ENCODE peak calls at places on chromosome 13, in nine cellular contexts. M, J, K, Q, C, L, H, P and B are unnamed samples. For H3K4me1, the result is how much of the 10 kb centered on the place peaks cover.

GRCh38 chr13:82878536-82878935 is 1003.7 kb downstream of the SLITRK1 start:
- DNase-seq in M (no peak), J (no peak), K (no peak), Q (peak), C (no peak), L (no peak), H (no peak), P (no peak), B (no peak)

GRCh38 chr13:63636231-63636993 is 2220.8 kb upstream of the PCDH20 start:
- DNase-seq in M (no peak), J (no peak), K (no peak), Q (no peak), C (no peak), L (no peak), H (no peak), P (no peak), B (no peak)

GRCh38 chr13:41356788-41357187 is 45.7 kb downstream of the NAA16 start:
- DNase-seq in M (no peak), J (no peak), K (no peak), Q (no peak), C (no peak), L (no peak), H (peak), P (no peak), B (no peak)

GRCh38 chr13:40509876-40510275 is 156.6 kb downstream of the FOXO1 start:
- DNase-seq in M (no peak), J (no peak), K (no peak), Q (no peak), C (no peak), L (no peak), H (no peak), P (no peak), B (no peak)

GRCh38 chr13:87089391-87089790 is 581.8 kb upstream of the SLITRK5 start:
- DNase-seq in M (no peak), J (no peak), K (no peak), Q (peak), C (no peak), L (peak), H (no peak), P (no peak), B (no peak)

GRCh38 chr13:110758195-110758594 is 44.7 kb downstream of the ING1 start:
- DNase-seq in M (no peak), J (no peak), K (no peak), Q (peak), C (no peak), L (peak), H (no peak), P (no peak), B (peak)

GRCh38 chr13:76020421-76020955 is 384.4 kb downstream of the LMO7 start:
- DNase-seq in M (no peak), J (no peak), K (no peak), Q (no peak), C (no peak), L (no peak), H (no peak), P (no peak), B (no peak)

GRCh38 chr13:42073683-42074082 is 25.2 kb downstream of the DGKH start:
- DNase-seq in M (no peak), J (no peak), K (no peak), Q (no peak), C (no peak), L (no peak), H (no peak), P (no peak), B (no peak)

GRCh38 chr13:40568672-40569350 is 97.6 kb downstream of the FOXO1 start:
- DNase-seq in M (no peak), J (no peak), K (no peak), Q (peak), C (no peak), L (no peak), H (no peak), P (no peak), B (no peak)

GRCh38 chr13:42211704-42212103 is 60.2 kb upstream of the AKAP11 start:
- DNase-seq in M (no peak), J (no peak), K (no peak), Q (peak), C (no peak), L (peak), H (no peak), P (no peak), B (no peak)

GRCh38 chr13:97281028-97281427 is 58.9 kb downstream of the MBNL2 start:
- DNase-seq in M (no peak), J (no peak), K (no peak), Q (no peak), C (no peak), L (no peak), H (no peak), P (no peak), B (no peak)

GRCh38 chr13:30108913-30109237 is 198.5 kb downstream of the KATNAL1 start:
- DNase-seq in M (no peak), J (peak), K (peak), Q (no peak), C (peak), L (no peak), H (no peak), P (no peak), B (no peak)

GRCh38 chr13:84873951-84874350 is 925.3 kb downstream of the SLITRK6 start:
- DNase-seq in M (no peak), J (no peak), K (no peak), Q (no peak), C (no peak), L (no peak), H (no peak), P (no peak), B (no peak)

GRCh38 chr13:106118996-106119395 is 416.5 kb downstream of the EFNB2 start:
- DNase-seq in M (no peak), J (no peak), K (no peak), Q (peak), C (no peak), L (no peak), H (no peak), P (no peak), B (no peak)

GRCh38 chr13:73967397-73968165 is 166.6 kb downstream of the KLF12 start:
- DNase-seq in M (no peak), J (no peak), K (no peak), Q (peak), C (no peak), L (no peak), H (no peak), P (no peak), B (no peak)

GRCh38 chr13:110138009-110138699 is 168.8 kb downstream of the COL4A1 start:
- DNase-seq in M (peak), J (peak), K (peak), Q (peak), C (peak), L (peak), H (no peak), P (peak), B (peak)

DNA sequence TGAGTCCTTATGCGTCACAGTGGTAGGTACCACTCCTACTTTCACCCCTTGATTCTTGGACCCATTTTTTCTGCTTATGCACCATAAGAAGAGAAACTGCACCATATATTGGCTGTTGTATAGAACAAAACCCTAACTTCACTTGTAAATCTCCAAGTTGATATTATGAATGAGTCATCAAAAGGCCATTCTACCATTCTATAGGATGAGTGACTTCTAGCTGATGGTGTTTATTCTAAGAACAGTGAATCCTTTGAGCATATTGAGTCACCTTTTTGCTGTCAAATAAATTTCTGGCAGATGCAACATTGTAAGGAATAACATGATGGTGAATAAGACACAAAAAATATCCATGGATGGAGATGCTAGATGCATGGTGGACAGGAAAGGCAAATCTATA is 57.7 kb downstream of the POLR1D start:
- DNase-seq in M (no peak), J (no peak), K (no peak), Q (no peak), C (no peak), L (peak), H (no peak), P (no peak), B (no peak)
- H3K27ac ChIP-seq in M (no peak), J (no peak), K (no peak), Q (no peak), C (no peak), L (no peak), H (no peak), P (no peak), B (no peak)

GRCh38 chr13:114155320-114155719 is 22.9 kb upstream of the RASA3 start:
- DNase-seq in M (no peak), J (no peak), K (no peak), Q (no peak), C (no peak), L (no peak), H (no peak), P (no peak), B (no peak)
- H3K4me1 ChIP-seq in M (under half), J (under half), K (under half), Q (under half), C (under half), L (under half), H (half or more), P (under half), B (under half)

GRCh38 chr13:49220035-49220855 is at the start of gene MLNR:
- DNase-seq in M (peak), J (peak), K (no peak), Q (peak), C (peak), L (no peak), H (peak), P (peak), B (peak)
- H3K4me3 ChIP-seq in M (peak), J (peak), K (peak), Q (peak), C (peak), L (peak), H (peak), P (peak), B (peak)

GRCh38 chr13:51935326-51936171 is 73.8 kb downstream of the CCDC70 start:
- DNase-seq in M (peak), J (no peak), K (peak), Q (peak), C (no peak), L (no peak), H (no peak), P (no peak), B (no peak)
- H3K27ac ChIP-seq in M (no peak), J (no peak), K (no peak), Q (no peak), C (no peak), L (no peak), H (no peak), P (no peak), B (no peak)

DNA sequence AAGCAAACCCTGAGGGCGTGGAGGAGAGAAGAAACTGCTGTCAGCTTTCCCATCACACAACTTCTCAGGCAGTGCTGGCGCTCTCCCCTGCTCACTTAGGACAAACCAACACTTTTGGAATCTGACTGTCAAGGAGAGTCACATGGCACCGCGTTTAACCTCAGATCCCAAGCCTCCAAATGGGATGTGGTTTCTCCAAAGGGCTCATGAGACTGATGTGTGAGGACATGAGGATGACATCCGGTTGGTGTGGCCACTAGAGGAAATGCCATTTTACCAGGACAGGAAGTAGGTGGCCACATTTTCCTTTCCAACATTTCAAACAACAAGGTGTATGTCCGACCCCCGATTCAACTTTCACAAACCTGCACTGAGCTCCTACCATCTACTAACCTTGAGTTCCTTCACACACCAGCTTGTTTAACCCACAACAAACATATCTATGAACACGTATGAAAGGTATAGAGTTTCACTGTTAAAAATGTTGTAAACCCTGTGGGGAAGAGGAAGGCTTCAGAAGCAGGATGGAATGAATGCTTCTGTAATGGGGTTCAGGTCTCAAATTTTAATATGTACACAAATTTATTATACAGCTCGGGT is 3.8 kb upstream of the DOCK9 start:
- DNase-seq in M (no peak), J (no peak), K (no peak), Q (no peak), C (no peak), L (no peak), H (no peak), P (no peak), B (peak)
- H3K4me1 ChIP-seq in M (under half), J (under half), K (under half), Q (under half), C (under half), L (under half), H (under half), P (under half), B (under half)

GRCh38 chr13:100773429-100773828 is 98.8 kb upstream of the TMTC4 start:
- DNase-seq in M (no peak), J (no peak), K (no peak), Q (no peak), C (no peak), L (no peak), H (no peak), P (no peak), B (no peak)

DNA sequence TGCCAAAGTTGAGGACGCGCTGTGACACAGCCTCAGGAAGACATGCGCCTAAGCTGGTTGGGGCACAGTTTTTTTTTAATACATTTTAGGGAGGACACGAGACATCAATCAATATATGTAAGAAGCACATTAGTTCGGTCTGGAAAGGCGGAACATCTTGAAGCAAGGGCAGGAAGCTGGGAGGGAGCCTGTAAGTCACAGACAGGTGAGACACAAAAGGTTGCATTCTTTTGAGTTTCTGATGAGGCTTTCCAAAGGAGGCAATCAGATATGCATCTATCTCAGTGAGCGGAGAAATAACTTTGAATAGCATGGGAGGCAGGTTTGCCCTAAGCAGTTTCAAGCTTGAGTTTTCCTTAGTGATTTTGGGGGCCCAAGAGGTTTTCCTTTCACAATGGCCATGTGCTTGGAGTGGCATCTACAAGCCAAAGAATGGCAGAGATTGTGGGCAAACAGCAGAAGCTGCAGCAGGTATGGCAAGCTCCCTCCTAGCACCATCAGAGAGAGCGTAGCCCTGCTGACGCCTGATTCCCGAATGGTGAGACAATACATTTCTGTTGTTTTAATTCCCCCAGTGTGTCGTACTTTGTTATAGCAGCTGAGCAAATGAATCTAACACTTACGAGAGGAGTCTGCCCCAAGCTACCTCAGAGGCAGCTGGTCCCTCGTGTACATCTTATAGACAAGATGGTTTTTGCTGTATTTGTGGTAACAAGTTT is 99.5 kb upstream of the TMTC4 start:
- DNase-seq in M (no peak), J (no peak), K (no peak), Q (no peak), C (no peak), L (no peak), H (no peak), P (no peak), B (no peak)
- H3K4me3 ChIP-seq in M (no peak), J (no peak), K (no peak), Q (no peak), C (no peak), L (no peak), H (no peak), P (no peak), B (no peak)

GRCh38 chr13:26484196-26484595 is 73.3 kb upstream of the WASF3 start:
- DNase-seq in M (no peak), J (no peak), K (no peak), Q (no peak), C (no peak), L (no peak), H (no peak), P (no peak), B (no peak)
- H3K27ac ChIP-seq in M (no peak), J (no peak), K (no peak), Q (no peak), C (no peak), L (no peak), H (no peak), P (no peak), B (no peak)

GRCh38 chr13:113065406-113066141 is 40.0 kb upstream of the F7 start:
- DNase-seq in M (no peak), J (peak), K (no peak), Q (peak), C (no peak), L (peak), H (no peak), P (peak), B (no peak)
- H3K4me1 ChIP-seq in M (under half), J (under half), K (under half), Q (under half), C (under half), L (under half), H (under half), P (under half), B (under half)

GRCh38 chr13:45207319-45207718 is 6.5 kb upstream of the KCTD4 start:
- DNase-seq in M (no peak), J (no peak), K (no peak), Q (peak), C (no peak), L (no peak), H (no peak), P (no peak), B (no peak)
- H3K4me3 ChIP-seq in M (no peak), J (no peak), K (no peak), Q (no peak), C (no peak), L (no peak), H (no peak), P (peak), B (no peak)

GRCh38 chr13:20165417-20166257 is 4.8 kb upstream of the GJA3 start:
- DNase-seq in M (no peak), J (no peak), K (no peak), Q (no peak), C (no peak), L (peak), H (no peak), P (no peak), B (no peak)

GRCh38 chr13:20161275-20161950 is 561 bp upstream of the GJA3 start:
- DNase-seq in M (no peak), J (no peak), K (peak), Q (no peak), C (no peak), L (no peak), H (peak), P (no peak), B (no peak)

GRCh38 chr13:20160346-20161274 is at the start of gene GJA3:
- DNase-seq in M (peak), J (no peak), K (no peak), Q (peak), C (no peak), L (peak), H (peak), P (no peak), B (peak)

GRCh38 chr13:20159646-20160345 is 1.1 kb downstream of the GJA3 start:
- DNase-seq in M (no peak), J (no peak), K (no peak), Q (peak), C (no peak), L (peak), H (no peak), P (no peak), B (no peak)

DNA sequence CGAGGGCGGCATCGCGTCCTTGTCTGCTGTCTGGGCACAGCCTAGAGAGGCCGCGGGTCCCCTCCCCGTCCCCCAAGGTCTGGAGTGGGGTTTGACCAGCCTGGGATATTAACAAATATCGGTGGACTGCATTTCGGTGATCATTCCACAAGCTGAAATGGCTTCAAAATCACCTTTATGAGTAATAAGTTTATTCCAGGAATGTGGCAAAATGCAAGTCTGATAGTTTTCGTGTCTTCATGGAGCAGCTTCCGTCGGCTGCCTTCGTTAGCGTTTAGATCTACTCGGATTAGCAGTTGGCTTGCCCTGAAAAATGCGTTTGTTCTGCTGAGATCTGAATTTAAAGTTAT is 1.1 kb upstream of the GJA3 start:
- DNase-seq in M (no peak), J (no peak), K (no peak), Q (no peak), C (no peak), L (no peak), H (no peak), P (no peak), B (no peak)
- H3K27ac ChIP-seq in M (no peak), J (no peak), K (no peak), Q (no peak), C (no peak), L (no peak), H (no peak), P (no peak), B (no peak)